ENCODE peak calls at places on chromosome 18, in eight cellular contexts. One of them, this sample, is unnamed.

GRCh38 chr18:13338318-13338717 is 119.8 kb downstream of the LDLRAD4 start:
- DNase-seq in left ventricle myocardium inferior: no peak
- DNase-seq in dorsolateral prefrontal cortex: no peak
- DNase-seq in BJ: no peak
- DNase-seq in fibroblast of the aortic adventitia: no peak
- DNase-seq in NCI-H1436: no peak
- DNase-seq in RPMI7951: no peak
- DNase-seq in GM03348: no peak
- DNase-seq in this sample: no peak

GRCh38 chr18:3790702-3791101 is 340.7 kb downstream of the TGIF1 start:
- DNase-seq in left ventricle myocardium inferior: no peak
- DNase-seq in dorsolateral prefrontal cortex: no peak
- DNase-seq in BJ: no peak
- DNase-seq in fibroblast of the aortic adventitia: peak; percentile 53
- DNase-seq in NCI-H1436: peak; percentile 30
- DNase-seq in RPMI7951: peak; percentile 42
- DNase-seq in GM03348: no peak
- DNase-seq in this sample: no peak

GRCh38 chr18:76491436-76491800 is 3.6 kb downstream of the ZNF516 start:
- DNase-seq in left ventricle myocardium inferior: peak; percentile 81
- DNase-seq in dorsolateral prefrontal cortex: no peak
- DNase-seq in BJ: no peak
- DNase-seq in fibroblast of the aortic adventitia: peak; percentile 65
- DNase-seq in NCI-H1436: peak; percentile 66
- DNase-seq in RPMI7951: peak; percentile 49
- DNase-seq in GM03348: peak; percentile 89
- DNase-seq in this sample: peak; percentile 86

GRCh38 chr18:55334875-55335274 is 253.1 kb downstream of the TCF4 start:
- DNase-seq in left ventricle myocardium inferior: peak; percentile 37
- DNase-seq in dorsolateral prefrontal cortex: peak; percentile 62
- DNase-seq in BJ: no peak
- DNase-seq in fibroblast of the aortic adventitia: no peak
- DNase-seq in NCI-H1436: no peak
- DNase-seq in RPMI7951: no peak
- DNase-seq in GM03348: no peak
- DNase-seq in this sample: no peak

GRCh38 chr18:50578651-50579050 is 18.8 kb downstream of the MAPK4 start:
- DNase-seq in left ventricle myocardium inferior: no peak
- DNase-seq in dorsolateral prefrontal cortex: no peak
- DNase-seq in BJ: no peak
- DNase-seq in fibroblast of the aortic adventitia: no peak
- DNase-seq in NCI-H1436: no peak
- DNase-seq in RPMI7951: peak; percentile 2
- DNase-seq in GM03348: no peak
- DNase-seq in this sample: no peak

GRCh38 chr18:79531386-79531785 is 135.7 kb downstream of the NFATC1 start:
- DNase-seq in left ventricle myocardium inferior: no peak
- DNase-seq in dorsolateral prefrontal cortex: peak; percentile 20
- DNase-seq in BJ: no peak
- DNase-seq in fibroblast of the aortic adventitia: no peak
- DNase-seq in NCI-H1436: no peak
- DNase-seq in RPMI7951: no peak
- DNase-seq in GM03348: no peak
- DNase-seq in this sample: peak; percentile 21

GRCh38 chr18:76450912-76451421 is 44.1 kb downstream of the ZNF516 start:
- DNase-seq in left ventricle myocardium inferior: peak; percentile 63
- DNase-seq in dorsolateral prefrontal cortex: no peak
- DNase-seq in BJ: no peak
- DNase-seq in fibroblast of the aortic adventitia: peak; percentile 81
- DNase-seq in NCI-H1436: no peak
- DNase-seq in RPMI7951: peak; percentile 73
- DNase-seq in GM03348: peak; percentile 79
- DNase-seq in this sample: peak; percentile 61

GRCh38 chr18:10351221-10351795 is 103.1 kb upstream of the APCDD1 start:
- DNase-seq in left ventricle myocardium inferior: no peak
- DNase-seq in dorsolateral prefrontal cortex: no peak
- DNase-seq in BJ: no peak
- DNase-seq in fibroblast of the aortic adventitia: no peak
- DNase-seq in NCI-H1436: no peak
- DNase-seq in RPMI7951: no peak
- DNase-seq in GM03348: no peak
- DNase-seq in this sample: no peak

GRCh38 chr18:22194151-22194598 is 24.8 kb downstream of the GATA6 start:
- DNase-seq in left ventricle myocardium inferior: no peak
- DNase-seq in dorsolateral prefrontal cortex: no peak
- DNase-seq in BJ: no peak
- DNase-seq in fibroblast of the aortic adventitia: peak; percentile 76
- DNase-seq in NCI-H1436: no peak
- DNase-seq in RPMI7951: no peak
- DNase-seq in GM03348: no peak
- DNase-seq in this sample: no peak

GRCh38 chr18:45761512-45762114 is 37.6 kb downstream of the SLC14A1 start:
- DNase-seq in left ventricle myocardium inferior: no peak
- DNase-seq in dorsolateral prefrontal cortex: no peak
- DNase-seq in BJ: no peak
- DNase-seq in fibroblast of the aortic adventitia: no peak
- DNase-seq in NCI-H1436: no peak
- DNase-seq in RPMI7951: no peak
- DNase-seq in GM03348: no peak
- DNase-seq in this sample: no peak

GRCh38 chr18:42114310-42114943 is 159.4 kb downstream of the PIK3C3 start:
- DNase-seq in left ventricle myocardium inferior: peak; percentile 25
- DNase-seq in dorsolateral prefrontal cortex: no peak
- DNase-seq in BJ: peak; percentile 12
- DNase-seq in fibroblast of the aortic adventitia: peak; percentile 91
- DNase-seq in NCI-H1436: peak; percentile 66
- DNase-seq in RPMI7951: peak; percentile 75
- DNase-seq in GM03348: peak; percentile 72
- DNase-seq in this sample: no peak

GRCh38 chr18:37188016-37188791 is 359.3 kb downstream of the KIAA1328 start:
- DNase-seq in left ventricle myocardium inferior: no peak
- DNase-seq in dorsolateral prefrontal cortex: no peak
- DNase-seq in BJ: no peak
- DNase-seq in fibroblast of the aortic adventitia: no peak
- DNase-seq in NCI-H1436: no peak
- DNase-seq in RPMI7951: no peak
- DNase-seq in GM03348: no peak
- DNase-seq in this sample: no peak

GRCh38 chr18:46260879-46261143 is 156.6 kb downstream of the HAUS1 start:
- DNase-seq in left ventricle myocardium inferior: no peak
- DNase-seq in dorsolateral prefrontal cortex: no peak
- DNase-seq in BJ: no peak
- DNase-seq in fibroblast of the aortic adventitia: peak; percentile 43
- DNase-seq in NCI-H1436: no peak
- DNase-seq in RPMI7951: no peak
- DNase-seq in GM03348: no peak
- DNase-seq in this sample: no peak

GRCh38 chr18:48942086-48942485 is 8.7 kb downstream of the SMAD7 start:
- DNase-seq in left ventricle myocardium inferior: no peak
- DNase-seq in dorsolateral prefrontal cortex: no peak
- DNase-seq in BJ: no peak
- DNase-seq in fibroblast of the aortic adventitia: no peak
- DNase-seq in NCI-H1436: no peak
- DNase-seq in RPMI7951: no peak
- DNase-seq in GM03348: no peak
- DNase-seq in this sample: no peak

GRCh38 chr18:49976810-49977209 is 163.5 kb upstream of the ACAA2 start:
- DNase-seq in left ventricle myocardium inferior: no peak
- DNase-seq in dorsolateral prefrontal cortex: no peak
- DNase-seq in BJ: no peak
- DNase-seq in fibroblast of the aortic adventitia: peak; percentile 2
- DNase-seq in NCI-H1436: no peak
- DNase-seq in RPMI7951: no peak
- DNase-seq in GM03348: no peak
- DNase-seq in this sample: no peak

GRCh38 chr18:45275367-45276113 is 339.7 kb upstream of the SLC14A2 start:
- DNase-seq in left ventricle myocardium inferior: no peak
- DNase-seq in dorsolateral prefrontal cortex: no peak
- DNase-seq in BJ: no peak
- DNase-seq in fibroblast of the aortic adventitia: peak; percentile 54
- DNase-seq in NCI-H1436: no peak
- DNase-seq in RPMI7951: peak; percentile 28
- DNase-seq in GM03348: no peak
- DNase-seq in this sample: no peak

GRCh38 chr18:49640741-49641140 is 78.9 kb downstream of the LIPG start:
- DNase-seq in left ventricle myocardium inferior: no peak
- DNase-seq in dorsolateral prefrontal cortex: no peak
- DNase-seq in BJ: no peak
- DNase-seq in fibroblast of the aortic adventitia: no peak
- DNase-seq in NCI-H1436: no peak
- DNase-seq in RPMI7951: no peak
- DNase-seq in GM03348: no peak
- DNase-seq in this sample: no peak